ENCODE peak calls at places on chromosomes 2 and 18, in ten cellular contexts. One of them, this sample, is unnamed. For H3K4me1, the result is how much of the 10 kb centered on the place peaks cover.

GRCh38 chr2:43481927-43482542 is 113.8 kb downstream of the THADA start:
- DNase-seq in SJSA1: no peak
- DNase-seq in GM23248: no peak
- DNase-seq in sigmoid colon: no peak
- DNase-seq in A549: no peak
- DNase-seq in thyroid gland: no peak
- DNase-seq in DND-41: no peak
- DNase-seq in cardiac muscle cell: no peak
- DNase-seq in A673: no peak
- DNase-seq in upper lobe of right lung: no peak
- DNase-seq in this sample: no peak

GRCh38 chr2:12587729-12588522 is 128.8 kb upstream of the TRIB2 start:
- DNase-seq in cardiac muscle cell: peak
- DNase-seq in A673: no peak
- DNase-seq in upper lobe of right lung: no peak
- DNase-seq in thyroid gland: no peak
- DNase-seq in GM23248: peak
- DNase-seq in sigmoid colon: peak
- DNase-seq in SJSA1: peak
- DNase-seq in DND-41: peak
- DNase-seq in A549: no peak
- DNase-seq in this sample: no peak

GRCh38 chr2:238744951-238745350 is 102.9 kb upstream of the TWIST2 start:
- DNase-seq in A673: no peak
- DNase-seq in sigmoid colon: no peak
- DNase-seq in SJSA1: no peak
- DNase-seq in GM23248: no peak
- DNase-seq in A549: no peak
- DNase-seq in thyroid gland: no peak
- DNase-seq in cardiac muscle cell: no peak
- DNase-seq in upper lobe of right lung: no peak
- DNase-seq in DND-41: no peak
- DNase-seq in this sample: no peak

GRCh38 chr18:71326826-71327225 is 1038.0 kb downstream of the SOCS6 start:
- DNase-seq in GM23248: no peak
- DNase-seq in DND-41: no peak
- DNase-seq in A673: no peak
- DNase-seq in SJSA1: no peak
- DNase-seq in cardiac muscle cell: no peak
- DNase-seq in upper lobe of right lung: no peak
- DNase-seq in sigmoid colon: no peak
- DNase-seq in thyroid gland: no peak
- DNase-seq in A549: no peak
- DNase-seq in this sample: no peak

GRCh38 chr2:147440694-147441093 is 404.1 kb upstream of the ACVR2A start:
- DNase-seq in A549: no peak
- DNase-seq in SJSA1: no peak
- DNase-seq in A673: no peak
- DNase-seq in cardiac muscle cell: no peak
- DNase-seq in thyroid gland: no peak
- DNase-seq in sigmoid colon: no peak
- DNase-seq in DND-41: no peak
- DNase-seq in GM23248: no peak
- DNase-seq in upper lobe of right lung: no peak
- DNase-seq in this sample: no peak

GRCh38 chr2:140994856-140995255 is 1136.0 kb downstream of the LRP1B start:
- DNase-seq in sigmoid colon: no peak
- DNase-seq in A549: no peak
- DNase-seq in SJSA1: no peak
- DNase-seq in upper lobe of right lung: no peak
- DNase-seq in thyroid gland: no peak
- DNase-seq in cardiac muscle cell: no peak
- DNase-seq in GM23248: peak
- DNase-seq in DND-41: no peak
- DNase-seq in A673: no peak
- DNase-seq in this sample: no peak

GRCh38 chr2:162090109-162090508 is 16.1 kb upstream of the DPP4 start:
- DNase-seq in cardiac muscle cell: peak
- DNase-seq in A549: no peak
- DNase-seq in SJSA1: no peak
- DNase-seq in GM23248: peak
- DNase-seq in thyroid gland: no peak
- DNase-seq in sigmoid colon: no peak
- DNase-seq in upper lobe of right lung: no peak
- DNase-seq in DND-41: no peak
- DNase-seq in A673: no peak
- DNase-seq in this sample: no peak

GRCh38 chr2:85413592-85414421 is 3.6 kb upstream of the CAPG start:
- DNase-seq in cardiac muscle cell: peak
- DNase-seq in upper lobe of right lung: peak
- DNase-seq in SJSA1: no peak
- DNase-seq in GM23248: peak
- DNase-seq in sigmoid colon: no peak
- DNase-seq in A549: no peak
- DNase-seq in DND-41: peak
- DNase-seq in A673: peak
- DNase-seq in thyroid gland: peak
- DNase-seq in this sample: no peak

GRCh38 chr2:234682492-234683228 is 185.8 kb upstream of the ARL4C start:
- DNase-seq in GM23248: peak
- DNase-seq in DND-41: no peak
- DNase-seq in upper lobe of right lung: no peak
- DNase-seq in sigmoid colon: no peak
- DNase-seq in SJSA1: no peak
- DNase-seq in thyroid gland: no peak
- DNase-seq in A673: peak
- DNase-seq in cardiac muscle cell: no peak
- DNase-seq in A549: no peak
- DNase-seq in this sample: no peak

GRCh38 chr2:175207741-175208438 is 26.4 kb upstream of the ATP5MC3 start:
- DNase-seq in A549: no peak
- DNase-seq in cardiac muscle cell: peak
- DNase-seq in A673: no peak
- DNase-seq in sigmoid colon: no peak
- DNase-seq in upper lobe of right lung: no peak
- DNase-seq in DND-41: no peak
- DNase-seq in thyroid gland: peak
- DNase-seq in GM23248: no peak
- DNase-seq in SJSA1: no peak
- DNase-seq in this sample: no peak

GRCh38 chr2:1742680-1743395 is 1.5 kb downstream of the PXDN start:
- DNase-seq in A673: peak
- DNase-seq in thyroid gland: peak
- DNase-seq in SJSA1: peak
- DNase-seq in GM23248: peak
- DNase-seq in DND-41: no peak
- DNase-seq in sigmoid colon: peak
- DNase-seq in upper lobe of right lung: peak
- DNase-seq in A549: peak
- DNase-seq in cardiac muscle cell: peak
- DNase-seq in this sample: no peak

GRCh38 chr2:196431957-196432356 is 207.6 kb upstream of the CCDC150 start:
- DNase-seq in SJSA1: no peak
- DNase-seq in sigmoid colon: no peak
- DNase-seq in thyroid gland: no peak
- DNase-seq in GM23248: peak
- DNase-seq in cardiac muscle cell: peak
- DNase-seq in upper lobe of right lung: no peak
- DNase-seq in A673: peak
- DNase-seq in A549: peak
- DNase-seq in DND-41: peak
- DNase-seq in this sample: no peak

GRCh38 chr2:110182449-110182848 is 22.4 kb downstream of the NPHP1 start:
- DNase-seq in A673: no peak
- DNase-seq in cardiac muscle cell: no peak
- DNase-seq in DND-41: no peak
- DNase-seq in A549: no peak
- DNase-seq in upper lobe of right lung: no peak
- DNase-seq in SJSA1: no peak
- DNase-seq in thyroid gland: no peak
- DNase-seq in GM23248: no peak
- DNase-seq in sigmoid colon: no peak
- DNase-seq in this sample: no peak

GRCh38 chr18:8556424-8556823 is 52.8 kb upstream of the RAB12 start:
- DNase-seq in DND-41: no peak
- DNase-seq in A673: no peak
- DNase-seq in sigmoid colon: no peak
- DNase-seq in cardiac muscle cell: no peak
- DNase-seq in GM23248: no peak
- DNase-seq in upper lobe of right lung: no peak
- DNase-seq in A549: no peak
- DNase-seq in thyroid gland: no peak
- DNase-seq in SJSA1: no peak
- DNase-seq in this sample: no peak

GRCh38 chr2:240878341-240878936 is 9.8 kb downstream of the AGXT start:
- DNase-seq in cardiac muscle cell: no peak
- DNase-seq in SJSA1: no peak
- DNase-seq in A549: no peak
- DNase-seq in sigmoid colon: no peak
- DNase-seq in upper lobe of right lung: peak
- DNase-seq in A673: no peak
- DNase-seq in thyroid gland: no peak
- DNase-seq in GM23248: no peak
- DNase-seq in DND-41: no peak
- DNase-seq in this sample: no peak

GRCh38 chr18:67310826-67311225 is 205.7 kb downstream of the DSEL start:
- DNase-seq in DND-41: no peak
- DNase-seq in A549: no peak
- DNase-seq in upper lobe of right lung: no peak
- DNase-seq in cardiac muscle cell: peak
- DNase-seq in thyroid gland: no peak
- DNase-seq in GM23248: peak
- DNase-seq in sigmoid colon: no peak
- DNase-seq in A673: peak
- DNase-seq in SJSA1: no peak
- DNase-seq in this sample: no peak

GRCh38 chr2:231199219-231199618 is 788 bp downstream of the ARMC9 start:
- DNase-seq in upper lobe of right lung: no peak
- DNase-seq in A549: no peak
- DNase-seq in GM23248: peak
- DNase-seq in thyroid gland: peak
- DNase-seq in sigmoid colon: peak
- DNase-seq in SJSA1: no peak
- DNase-seq in cardiac muscle cell: peak
- DNase-seq in A673: no peak
- DNase-seq in DND-41: no peak
- DNase-seq in this sample: no peak

GRCh38 chr18:78133729-78134128 is 845.9 kb upstream of the SALL3 start:
- DNase-seq in A673: no peak
- DNase-seq in thyroid gland: no peak
- DNase-seq in upper lobe of right lung: no peak
- DNase-seq in sigmoid colon: no peak
- DNase-seq in SJSA1: no peak
- DNase-seq in A549: no peak
- DNase-seq in cardiac muscle cell: no peak
- DNase-seq in DND-41: no peak
- DNase-seq in GM23248: no peak
- DNase-seq in this sample: no peak

DNA sequence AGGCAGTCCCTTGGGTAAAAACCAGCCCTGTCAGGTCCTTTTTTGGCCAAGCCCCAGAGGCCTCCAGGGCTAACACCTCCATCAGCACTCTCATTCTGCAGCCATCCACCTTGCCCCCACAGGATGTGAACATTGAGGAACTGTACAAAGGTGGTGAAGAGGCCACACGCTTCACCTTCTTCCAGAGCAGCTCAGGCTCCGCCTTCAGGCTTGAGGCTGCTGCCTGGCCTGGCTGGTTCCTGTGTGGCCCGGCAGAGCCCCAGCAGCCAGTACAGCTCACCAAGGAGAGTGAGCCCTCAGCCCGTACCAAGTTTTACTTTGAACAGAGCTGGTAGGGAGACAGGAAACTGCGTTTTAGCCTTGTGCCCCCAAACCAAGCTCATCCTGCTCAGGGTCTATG is 7.3 kb downstream of the IL1F10 start:
- DNase-seq in A673: no peak
- DNase-seq in DND-41: no peak
- DNase-seq in SJSA1: no peak
- DNase-seq in upper lobe of right lung: no peak
- DNase-seq in A549: no peak
- DNase-seq in cardiac muscle cell: no peak
- DNase-seq in GM23248: no peak
- DNase-seq in sigmoid colon: no peak
- DNase-seq in thyroid gland: peak
- DNase-seq in this sample: no peak
- H3K4me1 ChIP-seq in A673: under half
- H3K4me1 ChIP-seq in DND-41: under half
- H3K4me1 ChIP-seq in SJSA1: under half
- H3K4me1 ChIP-seq in upper lobe of right lung: under half
- H3K4me1 ChIP-seq in A549: under half
- H3K4me1 ChIP-seq in cardiac muscle cell: under half
- H3K4me1 ChIP-seq in GM23248: under half
- H3K4me1 ChIP-seq in sigmoid colon: under half
- H3K4me1 ChIP-seq in thyroid gland: under half
- H3K4me1 ChIP-seq in this sample: under half

DNA sequence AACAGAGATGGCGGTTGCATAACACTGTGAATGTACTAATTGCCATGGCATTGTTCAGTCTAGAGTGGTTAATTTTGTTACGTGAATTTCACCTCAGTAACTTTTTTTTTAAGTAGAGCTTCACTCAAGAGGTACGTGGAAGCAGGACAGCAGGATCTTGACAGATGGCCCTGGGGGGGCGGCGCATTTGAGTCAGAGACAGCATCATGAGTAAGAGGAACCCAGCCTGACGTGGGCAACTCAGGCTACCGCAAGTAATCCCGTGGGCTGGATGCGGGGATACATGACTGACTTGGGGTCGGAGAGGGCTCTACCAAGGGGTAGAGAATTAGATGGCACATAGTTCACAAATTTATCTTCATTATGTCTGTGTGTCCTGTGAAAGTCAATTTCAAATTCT is 38.1 kb upstream of the DAPL1 start:
- DNase-seq in sigmoid colon: no peak
- DNase-seq in DND-41: no peak
- DNase-seq in thyroid gland: no peak
- DNase-seq in cardiac muscle cell: no peak
- DNase-seq in SJSA1: no peak
- DNase-seq in A549: no peak
- DNase-seq in GM23248: peak
- DNase-seq in A673: peak
- DNase-seq in upper lobe of right lung: no peak
- DNase-seq in this sample: no peak
- H3K27ac ChIP-seq in sigmoid colon: no peak
- H3K27ac ChIP-seq in DND-41: no peak
- H3K27ac ChIP-seq in thyroid gland: no peak
- H3K27ac ChIP-seq in cardiac muscle cell: no peak
- H3K27ac ChIP-seq in SJSA1: no peak
- H3K27ac ChIP-seq in A549: no peak
- H3K27ac ChIP-seq in GM23248: no peak
- H3K27ac ChIP-seq in A673: no peak
- H3K27ac ChIP-seq in upper lobe of right lung: no peak
- H3K27ac ChIP-seq in this sample: no peak

GRCh38 chr2:172438064-172438421 is 10.7 kb downstream of the ITGA6 start:
- DNase-seq in cardiac muscle cell: no peak
- DNase-seq in upper lobe of right lung: no peak
- DNase-seq in SJSA1: no peak
- DNase-seq in thyroid gland: no peak
- DNase-seq in sigmoid colon: no peak
- DNase-seq in GM23248: peak
- DNase-seq in A673: no peak
- DNase-seq in DND-41: no peak
- DNase-seq in A549: no peak
- DNase-seq in this sample: peak
- H3K4me1 ChIP-seq in cardiac muscle cell: under half
- H3K4me1 ChIP-seq in upper lobe of right lung: half or more
- H3K4me1 ChIP-seq in SJSA1: half or more
- H3K4me1 ChIP-seq in thyroid gland: under half
- H3K4me1 ChIP-seq in sigmoid colon: under half
- H3K4me1 ChIP-seq in GM23248: under half
- H3K4me1 ChIP-seq in A673: under half
- H3K4me1 ChIP-seq in DND-41: under half
- H3K4me1 ChIP-seq in A549: half or more
- H3K4me1 ChIP-seq in this sample: half or more

GRCh38 chr2:180461761-180462160 is 454.7 kb upstream of the CWC22 start:
- DNase-seq in upper lobe of right lung: no peak
- DNase-seq in sigmoid colon: no peak
- DNase-seq in DND-41: no peak
- DNase-seq in A549: no peak
- DNase-seq in cardiac muscle cell: no peak
- DNase-seq in A673: no peak
- DNase-seq in GM23248: no peak
- DNase-seq in thyroid gland: no peak
- DNase-seq in SJSA1: no peak
- DNase-seq in this sample: no peak
- H3K27ac ChIP-seq in upper lobe of right lung: no peak
- H3K27ac ChIP-seq in sigmoid colon: no peak
- H3K27ac ChIP-seq in DND-41: no peak
- H3K27ac ChIP-seq in A549: no peak
- H3K27ac ChIP-seq in cardiac muscle cell: no peak
- H3K27ac ChIP-seq in A673: no peak
- H3K27ac ChIP-seq in GM23248: no peak
- H3K27ac ChIP-seq in thyroid gland: no peak
- H3K27ac ChIP-seq in SJSA1: no peak
- H3K27ac ChIP-seq in this sample: no peak

This sample was measured in CD4-positive, alpha-beta memory T cell.